ENCODE peak calls at places on chromosomes 2 and 18, in six cellular contexts. D is NCI-H2081, Z is mucosa of descending colon, K is HS-5, I is NCI-H2171 treated with DMSO at 0.1 percent for 48 hours, L is brain microvascular endothelial cell. E is an unnamed sample.
A peak's percentile ranks its signal among the peaks of the same experiment; 100 is the strongest.

GRCh38 chr2:215833531-215834162 is 179.7 kb downstream of the MREG start:
- DNase-seq in I (peak; percentile 56), L (peak; percentile 80), D (no peak), K (no peak), Z (no peak), E (no peak)

GRCh38 chr2:8009010-8009597 is 672.8 kb upstream of the ID2 start:
- DNase-seq in K (no peak), D (no peak), I (peak; percentile 17), L (peak; percentile 53), Z (no peak), E (peak; percentile 13)

GRCh38 chr2:148876589-148877402 is 1.8 kb downstream of the KIF5C start:
- DNase-seq in I (peak; percentile 92), L (no peak), Z (peak; percentile 51), K (no peak), D (peak; percentile 82), E (no peak)

GRCh38 chr2:36404312-36404711 is 48.7 kb downstream of the CRIM1 start:
- DNase-seq in L (peak; percentile 60), D (no peak), K (no peak), Z (no peak), I (no peak), E (no peak)

GRCh38 chr2:222594679-222595078 is 61.2 kb downstream of the FARSB start:
- DNase-seq in Z (no peak), K (peak; percentile 29), L (peak; percentile 71), D (no peak), I (no peak), E (no peak)

GRCh38 chr2:229416116-229416694 is 145.1 kb upstream of the PID1 start:
- DNase-seq in D (no peak), I (no peak), K (no peak), L (peak; percentile 63), Z (peak; percentile 55), E (peak; percentile 96)

GRCh38 chr2:197573608-197574007 is 57.7 kb downstream of the MOB4 start:
- DNase-seq in Z (no peak), L (no peak), D (no peak), I (no peak), K (no peak), E (no peak)

GRCh38 chr2:223052710-223053261 is 796 bp downstream of the KCNE4 start:
- DNase-seq in I (no peak), D (no peak), K (no peak), L (no peak), Z (peak; percentile 45), E (no peak)

GRCh38 chr18:6610436-6610835 is 119.1 kb upstream of the ARHGAP28 start:
- DNase-seq in K (no peak), L (no peak), I (no peak), Z (no peak), D (no peak), E (no peak)

GRCh38 chr2:213010106-213010779 is 141.2 kb downstream of the IKZF2 start:
- DNase-seq in L (no peak), Z (no peak), K (no peak), I (no peak), D (no peak), E (no peak)

GRCh38 chr2:8546319-8547283 is 135.3 kb upstream of the ID2 start:
- DNase-seq in D (no peak), L (no peak), K (no peak), Z (peak; percentile 40), I (no peak), E (peak; percentile 24)

GRCh38 chr2:162291748-162292147 is 26.7 kb downstream of the IFIH1 start:
- DNase-seq in I (no peak), D (no peak), L (no peak), Z (no peak), K (no peak), E (no peak)

GRCh38 chr2:66189598-66189997 is 245.3 kb upstream of the MEIS1 start:
- DNase-seq in Z (no peak), I (no peak), K (no peak), L (no peak), D (no peak), E (no peak)

GRCh38 chr2:202718614-202719013 is 83.8 kb downstream of the FAM117B start:
- DNase-seq in I (no peak), L (peak; percentile 22), K (peak; percentile 65), D (no peak), Z (no peak), E (peak; percentile 20)

GRCh38 chr18:59549797-59550516 is 147.3 kb downstream of the CCBE1 start:
- DNase-seq in D (peak; percentile 28), Z (no peak), I (peak; percentile 31), L (no peak), K (no peak), E (peak; percentile 39)

GRCh38 chr18:48952287-48953095 is 1.7 kb upstream of the SMAD7 start:
- DNase-seq in I (peak; percentile 66), L (peak; percentile 88), D (peak; percentile 32), K (no peak), Z (peak; percentile 82), E (peak; percentile 92)

E was measured in cardiac muscle cell.